ENCODE peak calls at places on chromosomes 16 and 17, in ten cellular contexts. One of them, this sample, is unnamed. For H3K4me1 and H3K27me3, the result is how much of the 10 kb centered on the place peaks cover.

GRCh38 chr16:11639008-11639562 is 29.2 kb upstream of the SNN start:
- DNase-seq in ovary: no peak
- DNase-seq in H1: no peak
- DNase-seq in transverse colon: no peak
- DNase-seq in stomach: no peak
- DNase-seq in prostate gland: no peak
- DNase-seq in uterus: no peak
- DNase-seq in endothelial cell of umbilical vein: no peak
- DNase-seq in HCT116: no peak
- DNase-seq in heart left ventricle: no peak
- DNase-seq in this sample: no peak

GRCh38 chr17:40458001-40458791 is 14.9 kb downstream of the IGFBP4 start:
- DNase-seq in heart left ventricle: no peak
- DNase-seq in endothelial cell of umbilical vein: no peak
- DNase-seq in HCT116: no peak
- DNase-seq in prostate gland: no peak
- DNase-seq in transverse colon: no peak
- DNase-seq in H1: no peak
- DNase-seq in ovary: peak
- DNase-seq in uterus: peak
- DNase-seq in stomach: peak
- DNase-seq in this sample: no peak

GRCh38 chr16:78906135-78906534 is 694.4 kb downstream of the MAF start:
- DNase-seq in prostate gland: no peak
- DNase-seq in endothelial cell of umbilical vein: no peak
- DNase-seq in stomach: no peak
- DNase-seq in transverse colon: no peak
- DNase-seq in H1: peak
- DNase-seq in uterus: no peak
- DNase-seq in HCT116: no peak
- DNase-seq in heart left ventricle: no peak
- DNase-seq in ovary: no peak
- DNase-seq in this sample: no peak

GRCh38 chr17:81508639-81509047 is 4.0 kb downstream of the ACTG1 start:
- DNase-seq in heart left ventricle: no peak
- DNase-seq in H1: no peak
- DNase-seq in HCT116: peak
- DNase-seq in transverse colon: no peak
- DNase-seq in stomach: no peak
- DNase-seq in endothelial cell of umbilical vein: peak
- DNase-seq in prostate gland: no peak
- DNase-seq in ovary: no peak
- DNase-seq in uterus: no peak
- DNase-seq in this sample: no peak

GRCh38 chr17:58314706-58315015 is 13.9 kb downstream of the TSPOAP1 start:
- DNase-seq in heart left ventricle: peak
- DNase-seq in stomach: peak
- DNase-seq in transverse colon: no peak
- DNase-seq in ovary: no peak
- DNase-seq in H1: no peak
- DNase-seq in endothelial cell of umbilical vein: no peak
- DNase-seq in prostate gland: no peak
- DNase-seq in HCT116: no peak
- DNase-seq in uterus: no peak
- DNase-seq in this sample: no peak

GRCh38 chr17:79873583-79873982 is 34.3 kb upstream of the CBX4 start:
- DNase-seq in endothelial cell of umbilical vein: no peak
- DNase-seq in HCT116: no peak
- DNase-seq in prostate gland: no peak
- DNase-seq in transverse colon: no peak
- DNase-seq in ovary: no peak
- DNase-seq in heart left ventricle: no peak
- DNase-seq in H1: no peak
- DNase-seq in stomach: no peak
- DNase-seq in uterus: no peak
- DNase-seq in this sample: no peak

GRCh38 chr16:68062910-68063393 is 22.2 kb upstream of the NFATC3 start:
- DNase-seq in HCT116: no peak
- DNase-seq in ovary: no peak
- DNase-seq in prostate gland: no peak
- DNase-seq in endothelial cell of umbilical vein: no peak
- DNase-seq in heart left ventricle: no peak
- DNase-seq in H1: no peak
- DNase-seq in stomach: peak
- DNase-seq in uterus: no peak
- DNase-seq in transverse colon: peak
- DNase-seq in this sample: no peak

GRCh38 chr17:4623249-4623648 is 18.2 kb downstream of the ALOX15 start:
- DNase-seq in HCT116: no peak
- DNase-seq in heart left ventricle: no peak
- DNase-seq in H1: no peak
- DNase-seq in ovary: no peak
- DNase-seq in endothelial cell of umbilical vein: no peak
- DNase-seq in stomach: no peak
- DNase-seq in transverse colon: no peak
- DNase-seq in uterus: no peak
- DNase-seq in prostate gland: no peak
- DNase-seq in this sample: no peak

GRCh38 chr17:1590031-1590746 is 27.6 kb upstream of the PITPNA start:
- DNase-seq in heart left ventricle: peak
- DNase-seq in ovary: no peak
- DNase-seq in stomach: peak
- DNase-seq in HCT116: peak
- DNase-seq in endothelial cell of umbilical vein: peak
- DNase-seq in transverse colon: peak
- DNase-seq in H1: no peak
- DNase-seq in prostate gland: no peak
- DNase-seq in uterus: peak
- DNase-seq in this sample: no peak

GRCh38 chr17:37643829-37644228 is 583 bp upstream of the DDX52 start:
- DNase-seq in prostate gland: no peak
- DNase-seq in HCT116: no peak
- DNase-seq in stomach: peak
- DNase-seq in uterus: no peak
- DNase-seq in heart left ventricle: no peak
- DNase-seq in ovary: no peak
- DNase-seq in endothelial cell of umbilical vein: no peak
- DNase-seq in transverse colon: no peak
- DNase-seq in H1: no peak
- DNase-seq in this sample: no peak

GRCh38 chr16:31248344-31248743 is 11.4 kb upstream of the ITGAM start:
- DNase-seq in endothelial cell of umbilical vein: no peak
- DNase-seq in H1: no peak
- DNase-seq in heart left ventricle: no peak
- DNase-seq in stomach: no peak
- DNase-seq in transverse colon: no peak
- DNase-seq in prostate gland: no peak
- DNase-seq in ovary: no peak
- DNase-seq in uterus: no peak
- DNase-seq in HCT116: no peak
- DNase-seq in this sample: no peak

GRCh38 chr17:45408611-45409421 is 23.9 kb downstream of the ARHGAP27 start:
- DNase-seq in uterus: no peak
- DNase-seq in transverse colon: peak
- DNase-seq in endothelial cell of umbilical vein: no peak
- DNase-seq in ovary: no peak
- DNase-seq in prostate gland: no peak
- DNase-seq in HCT116: no peak
- DNase-seq in H1: no peak
- DNase-seq in heart left ventricle: no peak
- DNase-seq in stomach: no peak
- DNase-seq in this sample: no peak

GRCh38 chr17:65323055-65323454 is 185.9 kb downstream of the RGS9 start:
- DNase-seq in H1: no peak
- DNase-seq in HCT116: peak
- DNase-seq in stomach: no peak
- DNase-seq in prostate gland: no peak
- DNase-seq in heart left ventricle: no peak
- DNase-seq in endothelial cell of umbilical vein: no peak
- DNase-seq in ovary: no peak
- DNase-seq in transverse colon: no peak
- DNase-seq in uterus: no peak
- DNase-seq in this sample: no peak

GRCh38 chr16:30769379-30770089 is 7.4 kb downstream of the RNF40 start:
- DNase-seq in transverse colon: no peak
- DNase-seq in stomach: no peak
- DNase-seq in prostate gland: no peak
- DNase-seq in endothelial cell of umbilical vein: no peak
- DNase-seq in uterus: no peak
- DNase-seq in heart left ventricle: no peak
- DNase-seq in H1: no peak
- DNase-seq in ovary: no peak
- DNase-seq in HCT116: no peak
- DNase-seq in this sample: no peak

GRCh38 chr17:37691807-37692206 is 48.6 kb upstream of the DDX52 start:
- DNase-seq in transverse colon: no peak
- DNase-seq in heart left ventricle: no peak
- DNase-seq in stomach: no peak
- DNase-seq in H1: no peak
- DNase-seq in ovary: no peak
- DNase-seq in HCT116: no peak
- DNase-seq in prostate gland: no peak
- DNase-seq in endothelial cell of umbilical vein: no peak
- DNase-seq in uterus: no peak
- DNase-seq in this sample: no peak

GRCh38 chr16:72961115-72961832 is 86.7 kb downstream of the ZFHX3 start:
- DNase-seq in HCT116: no peak
- DNase-seq in stomach: no peak
- DNase-seq in heart left ventricle: no peak
- DNase-seq in uterus: no peak
- DNase-seq in transverse colon: no peak
- DNase-seq in prostate gland: no peak
- DNase-seq in ovary: no peak
- DNase-seq in H1: no peak
- DNase-seq in endothelial cell of umbilical vein: no peak
- DNase-seq in this sample: no peak

DNA sequence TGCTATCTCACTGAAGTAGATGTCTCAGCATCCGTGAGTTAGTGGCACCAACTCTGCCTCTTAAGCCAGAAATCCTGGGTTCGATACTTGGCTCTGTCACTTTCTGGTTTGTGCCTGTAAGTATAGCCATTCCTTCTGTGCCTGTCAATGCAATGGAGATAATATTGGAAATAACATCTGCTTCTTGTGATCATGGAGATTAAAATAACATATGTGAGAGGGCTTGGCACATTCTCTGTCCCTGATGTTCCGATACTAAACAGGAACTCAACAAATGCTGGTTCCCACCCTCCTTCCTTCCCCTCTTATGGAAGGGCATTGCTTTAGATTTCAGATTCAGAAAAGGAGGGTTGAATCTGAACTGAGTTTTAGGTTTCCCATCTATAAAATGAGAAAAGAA is 39.8 kb downstream of the TBX4 start:
- DNase-seq in ovary: no peak
- DNase-seq in HCT116: no peak
- DNase-seq in heart left ventricle: no peak
- DNase-seq in prostate gland: no peak
- DNase-seq in uterus: no peak
- DNase-seq in transverse colon: no peak
- DNase-seq in H1: no peak
- DNase-seq in stomach: no peak
- DNase-seq in endothelial cell of umbilical vein: no peak
- DNase-seq in this sample: no peak
- H3K4me1 ChIP-seq in ovary: under half
- H3K4me1 ChIP-seq in HCT116: under half
- H3K4me1 ChIP-seq in heart left ventricle: under half
- H3K4me1 ChIP-seq in prostate gland: under half
- H3K4me1 ChIP-seq in uterus: under half
- H3K4me1 ChIP-seq in transverse colon: under half
- H3K4me1 ChIP-seq in H1: under half
- H3K4me1 ChIP-seq in stomach: under half
- H3K4me1 ChIP-seq in endothelial cell of umbilical vein: under half
- H3K4me1 ChIP-seq in this sample: under half

DNA sequence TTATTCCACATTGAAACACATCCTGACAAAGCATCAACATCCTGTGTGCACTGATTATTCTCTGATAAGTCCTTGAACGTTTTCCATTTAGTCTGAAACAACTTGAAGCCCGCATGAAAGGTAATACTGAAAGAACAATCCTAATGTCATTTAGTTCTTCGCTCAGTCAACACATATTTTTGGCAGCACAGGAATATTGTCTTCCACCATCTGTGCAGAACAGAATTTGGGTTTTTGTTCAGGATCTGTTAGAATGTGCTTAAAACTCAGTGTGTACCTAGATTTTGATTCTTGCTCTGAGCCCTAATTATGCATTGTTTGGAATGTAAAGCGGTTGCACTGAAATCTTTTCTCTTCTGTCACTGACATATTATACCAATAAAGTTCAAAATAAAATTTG is 1036.6 kb downstream of the CDH11 start:
- DNase-seq in transverse colon: no peak
- DNase-seq in endothelial cell of umbilical vein: no peak
- DNase-seq in HCT116: no peak
- DNase-seq in uterus: no peak
- DNase-seq in stomach: no peak
- DNase-seq in prostate gland: no peak
- DNase-seq in H1: no peak
- DNase-seq in heart left ventricle: no peak
- DNase-seq in ovary: no peak
- DNase-seq in this sample: no peak
- TF ChIP-seq POLR2A in transverse colon: no peak
- TF ChIP-seq POLR2A in endothelial cell of umbilical vein: no peak
- TF ChIP-seq POLR2A in HCT116: no peak
- TF ChIP-seq POLR2A in uterus: no peak
- TF ChIP-seq POLR2A in stomach: no peak
- TF ChIP-seq POLR2A in prostate gland: no peak
- TF ChIP-seq POLR2A in H1: no peak
- TF ChIP-seq POLR2A in heart left ventricle: no peak
- TF ChIP-seq POLR2A in ovary: no peak
- TF ChIP-seq POLR2A in this sample: no peak

DNA sequence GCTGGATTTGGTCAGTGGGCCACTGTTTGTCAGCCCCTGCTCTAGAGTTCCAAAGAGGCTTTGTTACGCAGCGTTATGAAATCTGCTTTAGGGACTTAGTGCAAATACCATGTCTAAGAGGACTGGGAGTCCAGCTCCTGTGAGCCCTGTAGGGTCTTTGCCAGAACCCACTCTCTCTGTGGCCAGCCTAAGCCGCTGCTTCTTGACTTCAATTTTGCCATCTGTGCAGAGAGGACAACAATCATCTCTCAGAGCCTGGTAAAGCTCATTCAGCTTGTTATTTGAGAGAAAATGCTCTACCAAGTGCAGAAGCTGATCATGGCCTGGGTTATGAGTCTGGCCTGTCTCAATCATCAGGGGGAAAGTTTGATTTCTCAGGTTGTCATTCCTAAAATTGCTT is 17.9 kb downstream of the CA10 start:
- DNase-seq in uterus: no peak
- DNase-seq in prostate gland: no peak
- DNase-seq in transverse colon: no peak
- DNase-seq in heart left ventricle: no peak
- DNase-seq in endothelial cell of umbilical vein: no peak
- DNase-seq in stomach: no peak
- DNase-seq in H1: no peak
- DNase-seq in ovary: no peak
- DNase-seq in HCT116: no peak
- DNase-seq in this sample: no peak
- H3K27me3 ChIP-seq in uterus: under half
- H3K27me3 ChIP-seq in prostate gland: under half
- H3K27me3 ChIP-seq in transverse colon: under half
- H3K27me3 ChIP-seq in heart left ventricle: under half
- H3K27me3 ChIP-seq in endothelial cell of umbilical vein: under half
- H3K27me3 ChIP-seq in stomach: under half
- H3K27me3 ChIP-seq in H1: under half
- H3K27me3 ChIP-seq in ovary: under half
- H3K27me3 ChIP-seq in HCT116: under half
- H3K27me3 ChIP-seq in this sample: under half

GRCh38 chr16:84916850-84917249 is 94.5 kb downstream of the ZDHHC7 start:
- DNase-seq in endothelial cell of umbilical vein: no peak
- DNase-seq in stomach: no peak
- DNase-seq in ovary: no peak
- DNase-seq in uterus: no peak
- DNase-seq in HCT116: no peak
- DNase-seq in prostate gland: no peak
- DNase-seq in heart left ventricle: peak
- DNase-seq in transverse colon: no peak
- DNase-seq in H1: no peak
- DNase-seq in this sample: no peak
- H3K4me1 ChIP-seq in endothelial cell of umbilical vein: under half
- H3K4me1 ChIP-seq in stomach: under half
- H3K4me1 ChIP-seq in ovary: under half
- H3K4me1 ChIP-seq in uterus: under half
- H3K4me1 ChIP-seq in HCT116: under half
- H3K4me1 ChIP-seq in prostate gland: under half
- H3K4me1 ChIP-seq in heart left ventricle: under half
- H3K4me1 ChIP-seq in transverse colon: under half
- H3K4me1 ChIP-seq in H1: under half
- H3K4me1 ChIP-seq in this sample: under half

This sample was measured in vagina.